ENCODE peak calls at places on chromosomes 12 and 14, in six cellular contexts. B is trophoblast cell, Q is IMR-90, V is H1, M is H9, A is neuronal stem cell. K is an unnamed sample.

GRCh38 chr14:60585676-60586075 is 63.6 kb downstream of the SIX1 start:
- DNase-seq in B (no peak), Q (no peak), V (no peak), M (no peak), A (no peak), K (no peak)

GRCh38 chr14:55448146-55448614 is 7.8 kb upstream of the TBPL2 start:
- DNase-seq in B (peak), Q (peak), V (no peak), M (no peak), A (no peak), K (peak)

GRCh38 chr14:99148861-99149610 is 123.0 kb downstream of the BCL11B start:
- DNase-seq in B (no peak), Q (no peak), V (no peak), M (no peak), A (no peak), K (no peak)

GRCh38 chr12:48142818-48143674 is 14.3 kb downstream of the ASB8 start:
- DNase-seq in B (no peak), Q (no peak), V (no peak), M (peak), A (no peak), K (no peak)

GRCh38 chr14:91253795-91254323 is 9.4 kb upstream of the GPR68 start:
- DNase-seq in B (no peak), Q (no peak), V (no peak), M (no peak), A (no peak), K (no peak)

GRCh38 chr12:112750971-112751370 is 40.6 kb upstream of the RPH3A start:
- DNase-seq in B (no peak), Q (peak), V (no peak), M (no peak), A (no peak), K (no peak)

GRCh38 chr12:5081016-5081415 is 37.3 kb downstream of the KCNA5 start:
- DNase-seq in B (peak), Q (no peak), V (no peak), M (peak), A (no peak), K (no peak)

GRCh38 chr12:638948-639557 is 24.2 kb downstream of the NINJ2 start:
- DNase-seq in B (no peak), Q (no peak), V (no peak), M (no peak), A (no peak), K (no peak)

GRCh38 chr12:9326085-9326484 is 117.9 kb upstream of the PZP start:
- DNase-seq in B (no peak), Q (no peak), V (no peak), M (no peak), A (no peak), K (no peak)

GRCh38 chr12:129096184-129096583 is 242.9 kb downstream of the GLT1D1 start:
- DNase-seq in B (no peak), Q (no peak), V (no peak), M (no peak), A (no peak), K (no peak)

GRCh38 chr14:100290607-100291304 is 15.5 kb downstream of the SLC25A29 start:
- DNase-seq in B (no peak), Q (no peak), V (no peak), M (no peak), A (no peak), K (no peak)

DNA sequence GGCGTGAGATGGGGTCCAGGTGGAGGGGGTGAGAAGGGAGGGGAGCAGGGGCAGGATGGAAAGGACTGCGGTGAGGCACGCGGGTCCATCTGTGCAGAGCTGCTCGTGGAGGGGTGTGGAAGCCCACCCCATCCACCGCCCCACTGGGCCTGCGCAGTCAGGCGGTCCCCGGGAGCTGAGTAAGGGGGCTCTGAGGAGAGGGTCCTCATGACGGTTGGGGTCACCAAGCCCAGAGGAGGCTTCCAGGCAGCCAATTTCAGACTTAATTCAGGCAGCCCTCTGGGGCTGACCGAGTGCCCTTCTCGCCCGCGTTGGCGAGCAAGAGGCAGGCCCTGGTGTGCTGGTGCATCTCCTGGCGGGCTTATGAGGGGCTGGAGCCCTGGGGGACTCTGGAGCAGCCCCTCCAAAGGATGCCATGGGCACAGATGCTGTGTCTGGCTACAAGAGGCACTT is 115.5 kb downstream of the KIF26A start:
- DNase-seq in B (no peak), Q (no peak), V (no peak), M (peak), A (no peak), K (no peak)
- H3K14ac ChIP-seq in B (no peak), Q (no peak), V (no peak), M (no peak), A (no peak), K (no peak)

GRCh38 chr12:30154996-30155730 is 371.4 kb upstream of the TMTC1 start:
- DNase-seq in B (no peak), Q (peak), V (no peak), M (no peak), A (no peak), K (peak)

GRCh38 chr12:30151831-30152230 is 368.1 kb upstream of the TMTC1 start:
- DNase-seq in B (no peak), Q (no peak), V (no peak), M (no peak), A (no peak), K (no peak)

GRCh38 chr12:30153981-30154380 is 370.2 kb upstream of the TMTC1 start:
- DNase-seq in B (no peak), Q (no peak), V (no peak), M (no peak), A (no peak), K (no peak)

GRCh38 chr12:30152705-30153104 is 369.0 kb upstream of the TMTC1 start:
- DNase-seq in B (no peak), Q (no peak), V (no peak), M (no peak), A (no peak), K (no peak)
- H3K14ac ChIP-seq in B (no peak), Q (no peak), V (no peak), M (no peak), A (no peak), K (no peak)

GRCh38 chr14:43252866-43253265 is 1254.2 kb downstream of the FSCB start:
- DNase-seq in B (no peak), Q (no peak), V (no peak), M (no peak), A (no peak), K (no peak)

GRCh38 chr14:43258396-43258795 is 1248.7 kb downstream of the FSCB start:
- DNase-seq in B (no peak), Q (no peak), V (no peak), M (no peak), A (no peak), K (no peak)
- H3K14ac ChIP-seq in B (no peak), Q (no peak), V (no peak), M (no peak), A (no peak), K (no peak)

DNA sequence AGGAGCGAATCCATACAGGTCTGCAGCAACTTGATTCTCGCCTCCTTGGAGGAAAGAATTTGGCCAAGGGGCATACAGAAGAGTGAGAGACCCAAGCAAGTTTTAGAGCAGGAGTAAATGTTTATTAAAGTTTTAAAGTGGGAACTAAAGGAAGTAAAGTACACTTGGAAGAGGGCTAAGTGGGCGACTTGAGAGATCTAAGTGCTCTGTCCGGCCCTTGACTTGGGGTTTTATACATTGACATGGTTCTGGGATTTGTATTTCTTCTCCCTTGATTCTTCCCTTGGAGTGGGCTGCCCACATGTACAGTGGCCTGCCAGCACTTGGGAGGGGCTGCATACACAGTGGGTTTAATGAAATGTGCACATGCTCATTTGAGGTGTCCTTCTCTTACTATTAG is 421.2 kb downstream of the TMEM121 start:
- DNase-seq in B (no peak), Q (no peak), V (no peak), M (no peak), A (no peak), K (no peak)
- H3K14ac ChIP-seq in B (no peak), Q (no peak), V (no peak), M (no peak), A (no peak), K (no peak)

DNA sequence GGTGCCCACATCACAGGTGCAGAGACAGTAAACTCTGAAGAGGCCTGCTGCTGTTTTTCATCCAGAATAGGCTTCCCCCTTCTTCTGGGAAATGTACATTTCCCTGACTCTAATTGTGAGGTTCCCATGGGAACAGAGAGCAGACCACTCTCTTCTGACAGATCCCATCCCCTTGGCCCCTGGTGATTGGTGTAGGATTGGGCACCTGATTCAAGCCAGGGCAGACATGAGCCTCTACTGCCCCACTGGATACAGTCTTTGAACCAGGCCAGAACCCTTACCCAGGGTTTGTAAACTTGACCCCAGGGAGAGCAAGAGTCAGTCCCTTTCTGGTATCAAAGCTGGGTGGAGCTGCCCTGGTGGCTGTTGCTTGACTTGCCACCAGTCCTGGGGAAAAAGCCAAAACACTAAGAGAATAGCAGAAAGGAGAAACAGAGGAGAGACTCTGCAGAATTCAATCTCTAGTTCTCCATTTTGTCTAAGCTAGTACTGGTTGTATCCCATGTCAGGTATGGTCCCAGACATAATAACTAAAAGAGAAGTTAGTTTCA is 14.8 kb upstream of the NFYB start:
- DNase-seq in B (no peak), Q (no peak), V (no peak), M (peak), A (no peak), K (no peak)
- H3K14ac ChIP-seq in B (no peak), Q (no peak), V (no peak), M (no peak), A (peak), K (no peak)

GRCh38 chr12:93318720-93319522 is 58.8 kb upstream of the NUDT4 start:
- DNase-seq in B (no peak), Q (no peak), V (no peak), M (no peak), A (no peak), K (no peak)
- H3K14ac ChIP-seq in B (no peak), Q (no peak), V (no peak), M (no peak), A (no peak), K (no peak)

GRCh38 chr14:77909911-77910310 is 110.0 kb downstream of the ADCK1 start:
- DNase-seq in B (no peak), Q (no peak), V (no peak), M (no peak), A (no peak), K (no peak)

GRCh38 chr14:77912754-77913556 is 113.0 kb downstream of the ADCK1 start:
- DNase-seq in B (no peak), Q (no peak), V (no peak), M (no peak), A (no peak), K (no peak)

GRCh38 chr14:77906446-77906845 is 106.5 kb downstream of the ADCK1 start:
- DNase-seq in B (no peak), Q (no peak), V (no peak), M (no peak), A (no peak), K (no peak)

GRCh38 chr14:77910506-77910905 is 110.6 kb downstream of the ADCK1 start:
- DNase-seq in B (no peak), Q (no peak), V (no peak), M (no peak), A (no peak), K (no peak)

DNA sequence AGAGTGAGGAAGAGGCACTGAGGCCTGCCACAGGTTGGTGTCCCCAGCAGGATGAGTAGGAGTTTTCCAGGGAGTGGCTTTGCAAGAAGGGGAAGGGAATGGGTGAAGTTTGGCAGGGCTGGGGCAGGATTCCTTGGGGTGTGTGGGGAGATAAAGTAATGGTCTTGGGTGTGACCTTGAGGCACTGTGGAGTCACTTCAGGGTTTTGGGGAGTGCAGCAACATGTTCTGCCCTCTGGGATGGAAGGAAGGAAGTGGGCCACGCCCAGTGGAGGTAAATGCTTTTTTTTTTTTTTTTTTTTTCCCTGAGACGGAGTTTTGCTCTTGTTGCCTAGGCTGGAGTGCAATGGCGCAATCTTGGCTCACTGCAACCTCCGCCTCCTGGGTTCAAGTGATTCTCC is 108.9 kb downstream of the ADCK1 start:
- DNase-seq in B (no peak), Q (no peak), V (no peak), M (no peak), A (no peak), K (no peak)
- H3K14ac ChIP-seq in B (no peak), Q (no peak), V (no peak), M (no peak), A (no peak), K (no peak)

GRCh38 chr14:22766457-22767322 is at the start of gene OXA1L:
- DNase-seq in B (peak), Q (peak), V (peak), M (peak), A (peak), K (peak)
- H3K14ac ChIP-seq in B (peak), Q (peak), V (no peak), M (peak), A (no peak), K (peak)

K was measured in mesenchymal stem cell.